ENCODE peak calls at places on chromosomes 4 and X, in five cellular contexts. D is H1, T is breast epithelium, C is K562, N is suprapubic skin. F is an unnamed sample.

GRCh38 chr4:183483997-183484396 is 20.9 kb upstream of the ING2 start:
- DNase-seq in D (no peak), T (no peak), C (no peak), N (no peak), F (no peak)

GRCh38 chrX:154775611-154776349 is 13.1 kb downstream of the DKC1 start:
- DNase-seq in D (no peak), T (no peak), C (no peak), N (no peak), F (no peak)

GRCh38 chrX:119406739-119407138 is 7.6 kb downstream of the SLC25A43 start:
- DNase-seq in D (no peak), T (no peak), C (peak), N (no peak), F (no peak)

GRCh38 chrX:150163181-150163930 is 199.8 kb upstream of the MAMLD1 start:
- DNase-seq in D (no peak), T (no peak), C (no peak), N (no peak), F (no peak)

GRCh38 chr4:20248155-20248558 is 3.5 kb upstream of the SLIT2 start:
- DNase-seq in D (no peak), T (no peak), C (no peak), N (no peak), F (no peak)

GRCh38 chr4:25949166-25949748 is 35.2 kb downstream of the SMIM20 start:
- DNase-seq in D (no peak), T (no peak), C (no peak), N (no peak), F (no peak)

GRCh38 chrX:110407910-110408545 is 49.4 kb downstream of the RTL9 start:
- DNase-seq in D (peak), T (no peak), C (peak), N (no peak), F (no peak)

GRCh38 chr4:146059865-146060264 is 115.7 kb upstream of the LSM6 start:
- DNase-seq in D (no peak), T (no peak), C (no peak), N (no peak), F (no peak)

GRCh38 chrX:9456250-9457074 is 8.4 kb upstream of the TBL1X start:
- DNase-seq in D (no peak), T (no peak), C (no peak), N (no peak), F (no peak)

GRCh38 chr4:174521800-174522182 is 497 bp downstream of the HPGD start:
- DNase-seq in D (peak), T (no peak), C (no peak), N (no peak), F (peak)

GRCh38 chr4:155769092-155769491 is 10.3 kb downstream of the GUCY1B1 start:
- DNase-seq in D (no peak), T (no peak), C (no peak), N (no peak), F (no peak)

GRCh38 chr4:99875073-99875472 is 19.2 kb downstream of the LAMTOR3 start:
- DNase-seq in D (no peak), T (no peak), C (no peak), N (no peak), F (no peak)

GRCh38 chrX:1401611-1402430 is 9.9 kb upstream of the SLC25A6 start:
- DNase-seq in D (no peak), T (no peak), C (no peak), N (peak), F (no peak)

GRCh38 chrX:105480646-105481310 is 260.3 kb upstream of the TEX13A start:
- DNase-seq in D (no peak), T (no peak), C (no peak), N (no peak), F (no peak)

GRCh38 chrX:9882669-9883446 is 84.3 kb upstream of the CLDN34 start:
- DNase-seq in D (no peak), T (no peak), C (no peak), N (no peak), F (no peak)

GRCh38 chr4:41029098-41029497 is 185.2 kb downstream of the APBB2 start:
- DNase-seq in D (no peak), T (no peak), C (no peak), N (no peak), F (no peak)

GRCh38 chrX:106952988-106953387 is 32.8 kb downstream of the CLDN2 start:
- DNase-seq in D (no peak), T (no peak), C (no peak), N (no peak), F (no peak)

GRCh38 chrX:63932006-63932405 is 147.0 kb upstream of the ARHGEF9 start:
- DNase-seq in D (no peak), T (no peak), C (no peak), N (no peak), F (no peak)

GRCh38 chr4:168666531-168666930 is 169.7 kb downstream of the PALLD start:
- DNase-seq in D (no peak), T (no peak), C (no peak), N (no peak), F (no peak)

GRCh38 chrX:12076046-12076445 is 62.2 kb upstream of the FRMPD4 start:
- DNase-seq in D (no peak), T (no peak), C (no peak), N (no peak), F (no peak)

GRCh38 chr4:137934921-137935320 is 307.2 kb downstream of the SLC7A11 start:
- DNase-seq in D (no peak), T (no peak), C (no peak), N (no peak), F (no peak)

GRCh38 chr4:163895369-163896005 is 401.0 kb downstream of the TMA16 start:
- DNase-seq in D (no peak), T (no peak), C (no peak), N (no peak), F (no peak)

GRCh38 chr4:3484057-3484973 is 21.2 kb downstream of the DOK7 start:
- DNase-seq in D (no peak), T (peak), C (no peak), N (no peak), F (peak)

DNA sequence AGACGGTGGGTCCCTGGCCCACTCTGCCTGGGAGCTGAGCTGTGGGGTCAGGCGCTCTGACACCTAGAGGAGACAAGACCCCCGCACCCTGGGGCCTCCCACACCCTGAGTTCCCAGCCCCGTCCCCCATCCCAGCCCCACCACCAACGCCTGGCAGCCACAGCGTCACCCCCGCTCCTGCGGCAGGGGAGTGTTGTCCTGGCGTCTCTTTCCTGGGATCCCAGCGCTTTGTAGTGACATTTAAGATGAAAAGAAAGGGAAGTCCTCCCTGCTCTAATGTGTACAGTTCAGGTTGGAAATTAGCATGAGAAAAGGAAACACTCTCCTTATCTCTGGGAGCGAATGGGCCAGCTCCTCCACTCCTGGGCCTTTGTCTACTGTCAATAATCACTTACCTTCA is 112.1 kb downstream of the FAM53A start:
- DNase-seq in D (no peak), T (no peak), C (no peak), N (no peak), F (no peak)
- TF ChIP-seq POLR2AphosphoS5 in D (no peak), T (no peak), C (no peak), N (no peak), F (no peak)

GRCh38 chr4:84501721-84502267 is 2.7 kb upstream of the NKX6-1 start:
- DNase-seq in D (peak), T (no peak), C (no peak), N (no peak), F (no peak)
- TF ChIP-seq POLR2AphosphoS5 in D (no peak), T (no peak), C (no peak), N (no peak), F (no peak)

GRCh38 chrX:118207831-118208453 is 91.3 kb upstream of the KLHL13 start:
- DNase-seq in D (no peak), T (no peak), C (no peak), N (no peak), F (no peak)

GRCh38 chrX:118205421-118205820 is 88.8 kb upstream of the KLHL13 start:
- DNase-seq in D (no peak), T (no peak), C (no peak), N (no peak), F (no peak)

GRCh38 chrX:118208476-118208875 is 91.9 kb upstream of the KLHL13 start:
- DNase-seq in D (no peak), T (no peak), C (no peak), N (no peak), F (no peak)

GRCh38 chrX:118199997-118200396 is 83.4 kb upstream of the KLHL13 start:
- DNase-seq in D (no peak), T (no peak), C (no peak), N (no peak), F (no peak)

DNA sequence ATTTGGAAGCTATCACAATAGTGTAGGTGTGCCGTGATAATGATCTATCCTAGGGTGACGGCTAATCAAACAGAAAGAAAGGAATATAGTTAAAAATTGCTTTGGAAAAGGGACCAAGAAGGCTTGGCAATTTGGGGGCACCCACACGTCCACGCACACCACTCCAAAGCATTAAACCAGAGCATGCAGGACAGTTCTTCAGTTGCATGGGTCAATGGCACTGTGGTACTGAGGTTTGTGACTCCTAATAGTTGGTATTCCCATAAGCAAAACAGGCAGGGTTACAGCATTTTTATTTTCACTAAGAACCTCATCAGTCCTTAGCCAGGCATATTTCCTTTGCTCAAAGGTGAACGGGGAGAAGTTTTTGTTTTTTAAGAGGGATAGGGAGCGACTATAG is 89.4 kb upstream of the KLHL13 start:
- DNase-seq in D (no peak), T (no peak), C (no peak), N (no peak), F (no peak)
- TF ChIP-seq POLR2AphosphoS5 in D (no peak), T (no peak), C (no peak), N (no peak), F (no peak)

DNA sequence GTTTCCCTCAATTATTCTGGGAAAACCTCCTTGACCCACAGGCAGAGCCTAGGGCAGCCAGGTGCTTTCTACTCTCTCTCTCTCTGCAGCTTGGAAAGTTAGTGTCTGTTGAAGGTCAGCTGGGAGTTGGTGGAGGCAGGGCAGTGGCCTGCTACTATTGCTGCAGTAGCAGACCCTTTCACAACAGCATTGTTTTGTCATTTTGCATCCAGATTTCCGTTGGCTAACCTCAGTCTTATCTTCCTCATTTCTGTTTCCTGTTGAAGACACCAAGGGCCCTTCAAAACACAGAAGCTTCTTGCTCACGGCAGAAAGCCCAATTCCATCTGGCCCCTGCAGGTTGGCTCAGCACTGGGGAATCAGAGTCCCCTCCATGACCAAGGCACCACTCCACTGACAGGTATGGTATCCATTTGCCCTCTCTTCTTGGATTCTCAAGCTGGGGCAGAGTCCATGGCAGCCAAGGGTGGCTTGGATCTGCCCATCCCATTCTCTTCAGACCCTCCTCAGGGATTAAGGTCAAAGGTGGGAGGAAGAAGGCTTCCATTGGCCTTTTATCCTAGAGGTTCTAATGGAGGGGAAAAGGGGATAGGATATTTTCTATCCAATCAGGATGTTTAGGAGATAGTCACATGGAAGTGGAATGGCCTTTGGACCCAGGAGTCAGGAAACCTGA is 24.6 kb downstream of the VSIG4 start:
- DNase-seq in D (no peak), T (no peak), C (peak), N (no peak), F (no peak)
- TF ChIP-seq POLR2AphosphoS5 in D (no peak), T (no peak), C (peak), N (no peak), F (no peak)

DNA sequence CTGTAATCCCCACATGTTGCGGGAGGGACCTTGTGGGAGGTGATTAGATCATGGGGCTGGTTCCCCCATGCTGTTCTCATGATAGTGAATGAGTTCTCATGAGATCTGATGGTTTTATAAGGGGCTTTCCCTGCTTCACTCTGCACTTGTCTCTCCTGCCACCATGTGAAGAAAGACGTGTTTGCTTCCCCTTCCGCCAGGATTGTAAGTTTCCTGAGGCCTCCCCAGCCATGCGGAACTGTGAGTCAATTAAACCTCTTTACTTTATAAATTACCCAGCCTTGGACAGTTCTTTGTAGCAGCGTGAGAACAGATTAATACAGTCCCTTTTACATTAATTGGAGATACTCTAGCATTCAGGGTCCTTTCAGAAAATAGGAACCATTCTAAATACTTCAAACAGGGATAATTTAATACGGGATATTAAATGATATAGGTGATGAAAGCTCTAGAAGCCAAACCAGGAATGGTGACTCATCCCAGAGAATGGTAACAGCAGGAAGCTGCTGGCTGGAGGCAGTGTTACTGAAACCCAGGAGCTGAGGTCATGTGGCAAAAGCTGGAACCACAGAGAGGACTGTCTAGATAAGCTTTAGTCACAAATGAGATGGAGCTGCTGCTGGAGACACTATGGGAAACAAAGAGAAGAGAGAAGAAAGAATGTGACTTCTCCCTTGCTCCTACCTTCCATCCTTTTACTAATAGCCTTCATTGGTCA is 57.3 kb downstream of the GSTCD start:
- DNase-seq in D (no peak), T (no peak), C (no peak), N (no peak), F (no peak)
- TF ChIP-seq POLR2AphosphoS5 in D (no peak), T (no peak), C (no peak), N (no peak), F (no peak)

DNA sequence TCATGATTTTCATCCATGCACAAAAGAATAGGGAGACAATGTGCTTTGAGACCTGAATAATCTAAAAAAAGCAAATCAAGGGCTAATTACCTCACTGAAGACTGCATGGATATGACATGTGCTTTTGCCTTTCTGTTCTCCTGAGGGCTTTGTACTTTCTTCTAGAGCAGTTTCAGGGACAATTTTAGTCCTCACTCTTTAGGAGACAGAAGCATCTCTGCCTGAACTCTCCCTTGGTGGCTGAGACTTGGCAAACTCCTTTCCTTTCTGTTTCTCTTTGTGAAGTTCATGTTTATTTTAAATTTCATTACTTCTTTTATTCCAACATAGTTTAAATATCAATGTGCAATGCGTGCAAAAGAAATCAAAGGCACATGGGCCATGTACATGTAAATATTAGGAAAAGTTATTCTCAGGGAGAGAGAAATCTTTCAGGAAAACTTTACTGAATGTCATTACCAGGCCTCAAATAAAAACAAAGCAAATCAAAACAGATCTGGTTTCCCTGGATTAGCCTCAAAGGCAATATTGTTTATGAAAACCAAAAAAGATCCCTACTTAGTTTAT is 177.7 kb downstream of the RNF150 start:
- DNase-seq in D (no peak), T (no peak), C (no peak), N (no peak), F (no peak)
- TF ChIP-seq POLR2AphosphoS5 in D (no peak), T (no peak), C (no peak), N (no peak), F (no peak)

GRCh38 chr4:39181905-39182638 is at the start of gene WDR19:
- DNase-seq in D (peak), T (peak), C (peak), N (peak), F (peak)
- TF ChIP-seq POLR2AphosphoS5 in D (no peak), T (peak), C (no peak), N (no peak), F (peak)

DNA sequence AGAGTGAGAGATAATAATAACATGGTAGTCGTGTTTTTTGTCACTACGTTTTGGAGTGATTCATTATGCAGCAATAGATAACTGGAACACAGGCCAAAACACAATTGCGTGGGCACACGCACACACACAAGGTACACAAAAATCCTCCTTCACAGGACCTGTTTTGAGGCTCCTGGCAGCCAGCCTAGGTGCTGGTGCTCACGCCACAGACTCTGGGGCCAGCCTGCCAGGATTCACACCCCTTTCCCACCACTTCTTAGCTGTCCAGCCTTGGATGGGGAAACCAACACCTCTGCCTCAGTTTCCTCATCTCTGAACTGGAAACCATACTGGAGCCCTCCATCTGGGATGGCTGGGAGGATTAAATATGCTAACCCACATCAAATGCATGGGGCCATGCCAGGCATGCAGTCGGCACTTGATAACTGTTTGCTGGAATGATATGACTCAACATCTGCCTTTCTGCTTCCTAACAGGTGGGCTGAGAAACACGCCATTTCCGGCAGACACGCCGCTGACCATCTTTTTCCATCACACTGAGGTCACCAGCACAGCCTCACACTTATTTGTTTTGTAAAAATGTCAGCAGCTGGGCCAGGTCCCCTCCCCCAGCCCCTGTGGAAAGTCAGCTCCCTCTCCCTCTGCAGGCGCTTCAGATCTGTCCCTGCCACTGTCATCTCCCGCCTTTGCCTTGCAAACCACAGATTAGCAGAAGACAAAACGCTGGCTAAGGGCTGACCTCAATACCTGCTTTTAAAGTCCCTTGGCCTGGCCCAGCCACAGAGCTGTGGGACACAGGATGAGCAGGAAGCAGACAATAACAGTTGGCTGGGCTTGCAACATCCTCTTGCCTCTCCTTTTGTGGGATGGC is 237.5 kb downstream of the BCOR start:
- DNase-seq in D (no peak), T (no peak), C (peak), N (no peak), F (peak)
- TF ChIP-seq POLR2AphosphoS5 in D (no peak), T (no peak), C (peak), N (no peak), F (no peak)

GRCh38 chr4:113762061-113762850 is 718 bp upstream of the CAMK2D start:
- DNase-seq in D (peak), T (peak), C (peak), N (peak), F (peak)
- TF ChIP-seq POLR2AphosphoS5 in D (peak), T (peak), C (no peak), N (peak), F (peak)